ENCODE peak calls at places on chromosome 3, in nine cellular contexts. E, K, I, M, Q, O, A, V and L are unnamed samples.

GRCh38 chr3:122169911-122170310 is 13.6 kb upstream of the CASR start:
- DNase-seq in E (no peak), K (no peak), I (no peak), M (peak; percentile 15), Q (no peak), O (peak; percentile 7), A (no peak), V (no peak), L (no peak)

GRCh38 chr3:59812778-59813558 is 763.1 kb upstream of the CFAP20DC start:
- DNase-seq in E (no peak), K (no peak), I (no peak), M (no peak), Q (peak; percentile 53), O (no peak), A (peak; percentile 24), V (no peak), L (no peak)

GRCh38 chr3:8658326-8659212 is 14.0 kb upstream of the SSUH2 start:
- DNase-seq in E (peak; percentile 67), K (no peak), I (no peak), M (no peak), Q (peak; percentile 21), O (no peak), A (no peak), V (peak; percentile 28), L (no peak)

GRCh38 chr3:25818335-25818734 is 28.4 kb downstream of the OXSM start:
- DNase-seq in E (no peak), K (no peak), I (no peak), M (no peak), Q (no peak), O (no peak), A (no peak), V (no peak), L (no peak)

GRCh38 chr3:127263586-127264231 is 24.1 kb downstream of the PRR20G start:
- DNase-seq in E (peak; percentile 59), K (no peak), I (no peak), M (no peak), Q (no peak), O (no peak), A (no peak), V (no peak), L (no peak)

GRCh38 chr3:70833510-70833835 is 521.0 kb upstream of the MDFIC2 start:
- DNase-seq in E (no peak), K (no peak), I (no peak), M (no peak), Q (no peak), O (peak; percentile 2), A (no peak), V (no peak), L (no peak)

GRCh38 chr3:13329746-13330145 is 90.4 kb downstream of the NUP210 start:
- DNase-seq in E (no peak), K (no peak), I (no peak), M (no peak), Q (no peak), O (no peak), A (no peak), V (no peak), L (no peak)

GRCh38 chr3:67301556-67301955 is 303.4 kb downstream of the KBTBD8 start:
- DNase-seq in E (no peak), K (no peak), I (no peak), M (no peak), Q (peak; percentile 39), O (no peak), A (no peak), V (no peak), L (no peak)

GRCh38 chr3:121748638-121749275 is 784 bp downstream of the GOLGB1 start:
- DNase-seq in E (no peak), K (no peak), I (peak; percentile 72), M (peak; percentile 14), Q (peak; percentile 50), O (peak; percentile 79), A (peak; percentile 78), V (peak; percentile 41), L (no peak)

GRCh38 chr3:159854500-159855124 is 134.0 kb upstream of the IL12A start:
- DNase-seq in E (no peak), K (no peak), I (peak; percentile 93), M (peak; percentile 86), Q (peak; percentile 97), O (peak; percentile 95), A (no peak), V (peak; percentile 81), L (no peak)

GRCh38 chr3:126464494-126464893 is 11.2 kb downstream of the ZXDC start:
- DNase-seq in E (no peak), K (no peak), I (no peak), M (no peak), Q (no peak), O (no peak), A (no peak), V (no peak), L (no peak)

GRCh38 chr3:122742234-122742633 is 51.4 kb downstream of the HSPBAP1 start:
- DNase-seq in E (no peak), K (no peak), I (no peak), M (no peak), Q (no peak), O (no peak), A (no peak), V (no peak), L (no peak)

GRCh38 chr3:16728762-16729745 is 123.8 kb upstream of the DAZL start:
- DNase-seq in E (no peak), K (no peak), I (peak; percentile 36), M (peak; percentile 43), Q (peak; percentile 63), O (peak; percentile 81), A (no peak), V (no peak), L (no peak)

GRCh38 chr3:42572278-42572677 is 9.5 kb downstream of the SEC22C start:
- DNase-seq in E (peak; percentile 58), K (no peak), I (peak; percentile 17), M (peak; percentile 35), Q (peak; percentile 31), O (peak; percentile 58), A (peak; percentile 69), V (peak; percentile 39), L (no peak)

DNA sequence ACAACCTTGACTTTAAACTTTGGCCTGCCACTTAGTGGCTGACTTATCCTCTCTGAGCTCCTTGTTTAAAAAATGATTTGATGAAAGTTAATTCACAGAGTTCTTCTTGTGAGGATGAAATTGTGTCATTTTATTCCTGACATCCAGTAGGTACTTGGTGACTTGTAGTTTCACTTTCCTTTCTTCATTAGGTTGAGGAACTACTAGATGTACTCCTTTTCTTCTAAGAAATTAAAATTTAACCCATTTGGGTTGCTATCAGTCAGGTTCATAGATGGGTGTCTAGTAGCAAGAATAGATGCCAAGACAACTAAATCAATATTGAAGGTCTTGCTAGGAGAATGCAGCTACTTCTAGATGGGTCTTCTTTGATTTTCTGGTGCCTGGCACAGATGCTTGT is 5.2 kb downstream of the NR1D2 start:
- DNase-seq in E (no peak), K (no peak), I (no peak), M (no peak), Q (no peak), O (no peak), A (no peak), V (no peak), L (no peak)
- H3K9ac ChIP-seq in E (no peak overlapping the region), K (no peak overlapping the region), I (no peak overlapping the region), M (no peak overlapping the region), Q (no peak overlapping the region), O (no peak overlapping the region), A (no peak overlapping the region), V (no peak overlapping the region), L (no peak overlapping the region)

GRCh38 chr3:153880493-153880892 is 240.7 kb upstream of the ARHGEF26 start:
- DNase-seq in E (no peak), K (no peak), I (no peak), M (no peak), Q (no peak), O (no peak), A (no peak), V (no peak), L (no peak)
- H3K9ac ChIP-seq in E (no peak overlapping the region), K (no peak overlapping the region), I (no peak overlapping the region), M (no peak overlapping the region), Q (no peak overlapping the region), O (no peak overlapping the region), A (no peak overlapping the region), V (no peak overlapping the region), L (no peak overlapping the region)

GRCh38 chr3:14699643-14700042 is 24.7 kb downstream of the C3orf20 start:
- DNase-seq in E (no peak), K (no peak), I (peak; percentile 11), M (no peak), Q (no peak), O (no peak), A (no peak), V (no peak), L (no peak)

GRCh38 chr3:14701676-14702075 is 26.7 kb downstream of the C3orf20 start:
- DNase-seq in E (no peak), K (no peak), I (no peak), M (no peak), Q (no peak), O (no peak), A (no peak), V (no peak), L (no peak)

GRCh38 chr3:14700891-14701290 is 25.9 kb downstream of the C3orf20 start:
- DNase-seq in E (no peak), K (no peak), I (no peak), M (no peak), Q (no peak), O (no peak), A (no peak), V (no peak), L (no peak)

GRCh38 chr3:14703128-14703750 is 28.3 kb downstream of the C3orf20 start:
- DNase-seq in E (no peak), K (no peak), I (no peak), M (no peak), Q (no peak), O (no peak), A (no peak), V (no peak), L (no peak)

GRCh38 chr3:14703791-14704190 is 28.9 kb downstream of the C3orf20 start:
- DNase-seq in E (no peak), K (no peak), I (no peak), M (no peak), Q (no peak), O (no peak), A (no peak), V (no peak), L (no peak)
- H3K9ac ChIP-seq in E (no peak overlapping the region), K (no peak overlapping the region), I (no peak overlapping the region), M (no peak overlapping the region), Q (no peak overlapping the region), O (no peak overlapping the region), A (no peak overlapping the region), V (no peak overlapping the region), L (no peak overlapping the region)

GRCh38 chr3:32434206-32434605 is 42.6 kb downstream of the CMTM7 start:
- DNase-seq in E (no peak), K (no peak), I (no peak), M (no peak), Q (no peak), O (no peak), A (no peak), V (no peak), L (no peak)

GRCh38 chr3:32432045-32432710 is 40.5 kb downstream of the CMTM7 start:
- DNase-seq in E (no peak), K (no peak), I (no peak), M (no peak), Q (no peak), O (no peak), A (no peak), V (no peak), L (no peak)

GRCh38 chr3:32431481-32431880 is 39.8 kb downstream of the CMTM7 start:
- DNase-seq in E (no peak), K (no peak), I (no peak), M (no peak), Q (no peak), O (no peak), A (no peak), V (no peak), L (no peak)

GRCh38 chr3:32430900-32431299 is 39.2 kb downstream of the CMTM7 start:
- DNase-seq in E (no peak), K (no peak), I (no peak), M (no peak), Q (no peak), O (no peak), A (no peak), V (no peak), L (no peak)

GRCh38 chr3:32432711-32433530 is 41.3 kb downstream of the CMTM7 start:
- DNase-seq in E (no peak), K (no peak), I (peak; percentile 58), M (no peak), Q (peak; percentile 47), O (peak; percentile 48), A (no peak), V (peak; percentile 54), L (no peak)
- H3K9ac ChIP-seq in E (no peak overlapping the region), K (no peak overlapping the region), I (no peak overlapping the region), M (no peak overlapping the region), Q (no peak overlapping the region), O (no peak overlapping the region), A (no peak overlapping the region), V (no peak overlapping the region), L (no peak overlapping the region)